ENCODE peak calls at places on chromosomes 11 and 22, in ten cellular contexts. A is right atrium auricular region; Y is CD8-positive, alpha-beta T cell; J is endothelial cell of umbilical vein; D is HCT116; F is colonic mucosa; Q is fibroblast of lung; M is GM23248; I is naive thymus-derived CD4-positive, alpha-beta T cell; C is mammary epithelial cell. E is an unnamed sample. For H3K9me3, the result is how much of the 10 kb centered on the place peaks cover.

GRCh38 chr22:23380911-23381310 is 199.2 kb downstream of the IGLL1 start:
- DNase-seq in A (no peak), Y (no peak), J (no peak), D (no peak), F (no peak), Q (no peak), M (no peak), I (no peak), C (no peak), E (no peak)

GRCh38 chr11:88631497-88631896 is 294.0 kb upstream of the CTSC start:
- DNase-seq in A (no peak), Y (no peak), J (no peak), D (peak), F (no peak), Q (peak), M (peak), I (no peak), C (peak), E (no peak)

GRCh38 chr11:105100206-105100605 is 39.4 kb downstream of the CARD18 start:
- DNase-seq in A (no peak), Y (no peak), J (peak), D (no peak), F (no peak), Q (no peak), M (no peak), I (peak), C (peak), E (no peak)

GRCh38 chr22:17481424-17481823 is 81.9 kb upstream of the SLC25A18 start:
- DNase-seq in A (no peak), Y (no peak), J (no peak), D (no peak), F (no peak), Q (no peak), M (no peak), I (no peak), C (no peak), E (no peak)

GRCh38 chr11:62844154-62844553 is 4.8 kb upstream of the WDR74 start:
- DNase-seq in A (no peak), Y (no peak), J (no peak), D (no peak), F (no peak), Q (no peak), M (no peak), I (no peak), C (no peak), E (no peak)

GRCh38 chr11:23211221-23211620 is 350.9 kb upstream of the CCDC179 start:
- DNase-seq in A (no peak), Y (no peak), J (no peak), D (no peak), F (no peak), Q (peak), M (no peak), I (no peak), C (peak), E (no peak)

GRCh38 chr11:36035454-36035853 is 91.6 kb downstream of the LDLRAD3 start:
- DNase-seq in A (no peak), Y (no peak), J (no peak), D (no peak), F (no peak), Q (no peak), M (no peak), I (no peak), C (no peak), E (no peak)

GRCh38 chr22:27715078-27715477 is 86.5 kb downstream of the MN1 start:
- DNase-seq in A (no peak), Y (no peak), J (no peak), D (no peak), F (no peak), Q (no peak), M (no peak), I (no peak), C (no peak), E (no peak)

GRCh38 chr22:32861330-32861729 is 59.8 kb downstream of the TIMP3 start:
- DNase-seq in A (no peak), Y (no peak), J (no peak), D (no peak), F (no peak), Q (no peak), M (peak), I (no peak), C (no peak), E (no peak)

GRCh38 chr22:35913925-35914324 is 114.7 kb downstream of the RBFOX2 start:
- DNase-seq in A (no peak), Y (no peak), J (no peak), D (no peak), F (no peak), Q (no peak), M (no peak), I (no peak), C (no peak), E (no peak)

GRCh38 chr11:114049050-114049449 is 10.5 kb upstream of the ZBTB16 start:
- DNase-seq in A (no peak), Y (no peak), J (no peak), D (no peak), F (no peak), Q (no peak), M (no peak), I (no peak), C (no peak), E (no peak)

GRCh38 chr11:1559103-1559951 is 12.7 kb downstream of the DUSP8 start:
- DNase-seq in A (peak), Y (no peak), J (no peak), D (no peak), F (peak), Q (peak), M (peak), I (no peak), C (peak), E (no peak)

DNA sequence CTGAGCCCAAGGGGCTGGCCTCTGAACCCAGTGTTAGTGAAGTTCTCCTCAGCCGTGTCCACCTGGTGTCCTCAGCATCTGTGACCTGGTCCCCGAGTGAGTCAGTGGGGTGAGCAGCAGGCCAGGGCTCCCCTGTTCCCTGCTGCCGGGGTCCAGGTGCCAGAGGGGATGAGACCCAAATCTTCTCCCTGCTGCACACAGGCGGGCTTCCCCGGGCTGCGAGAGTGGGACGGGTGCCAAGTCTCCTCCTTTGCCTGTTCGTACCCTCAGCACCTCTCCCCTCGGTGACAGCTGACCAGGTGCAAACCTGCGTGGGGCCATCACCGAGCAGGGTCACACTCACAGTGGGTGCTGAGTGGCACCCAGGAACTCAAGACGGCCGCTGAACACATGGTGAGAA is 514.6 kb downstream of the TBC1D22A start:
- DNase-seq in A (no peak), Y (no peak), J (no peak), D (no peak), F (no peak), Q (no peak), M (no peak), I (no peak), C (no peak), E (no peak)
- H3K9me3 ChIP-seq in A (under half), Y (under half), J (under half), D (under half), F (under half), Q (under half), M (under half), I (under half), C (under half), E (under half)

DNA sequence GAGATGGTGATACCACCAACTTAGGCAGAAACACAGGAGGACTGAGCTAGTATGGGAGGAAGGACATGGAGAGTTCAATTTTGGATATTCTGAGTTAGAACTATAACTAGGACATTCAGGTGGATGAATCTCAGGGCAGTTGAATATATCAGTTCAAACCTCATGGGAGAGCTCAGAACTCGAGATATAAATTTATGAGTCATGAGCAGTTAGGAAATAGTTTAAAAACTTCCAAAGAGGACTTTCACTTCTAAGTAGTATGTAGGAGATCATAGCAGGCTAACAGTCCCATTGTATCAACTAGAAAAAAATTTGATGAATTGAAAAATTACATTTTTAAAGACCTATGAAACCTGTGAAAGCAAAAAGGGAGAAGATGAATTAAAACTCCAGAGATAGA is 436.2 kb upstream of the LARGE1 start:
- DNase-seq in A (no peak), Y (no peak), J (no peak), D (no peak), F (no peak), Q (no peak), M (no peak), I (no peak), C (no peak), E (no peak)
- H3K9me3 ChIP-seq in A (under half), Y (under half), J (under half), D (under half), F (under half), Q (under half), M (under half), I (under half), C (under half), E (under half)

GRCh38 chr22:48517039-48518030 is 1310.3 kb downstream of the BRD1 start:
- DNase-seq in A (no peak), Y (no peak), J (no peak), D (no peak), F (no peak), Q (no peak), M (peak), I (no peak), C (no peak), E (no peak)
- H3K9me3 ChIP-seq in A (under half), Y (under half), J (under half), D (under half), F (under half), Q (under half), M (under half), I (under half), C (under half), E (under half)

GRCh38 chr11:61735391-61735790 is 17.0 kb upstream of the MYRF start:
- DNase-seq in A (no peak), Y (no peak), J (no peak), D (no peak), F (no peak), Q (no peak), M (no peak), I (no peak), C (no peak), E (no peak)

GRCh38 chr11:61733120-61733978 is 19.1 kb upstream of the MYRF start:
- DNase-seq in A (peak), Y (peak), J (peak), D (peak), F (peak), Q (peak), M (peak), I (peak), C (peak), E (peak)

GRCh38 chr11:61736310-61736709 is 16.1 kb upstream of the MYRF start:
- DNase-seq in A (no peak), Y (no peak), J (no peak), D (no peak), F (no peak), Q (no peak), M (no peak), I (no peak), C (peak), E (no peak)

GRCh38 chr11:61732705-61733104 is 19.7 kb upstream of the MYRF start:
- DNase-seq in A (no peak), Y (no peak), J (no peak), D (no peak), F (no peak), Q (peak), M (peak), I (no peak), C (peak), E (no peak)

DNA sequence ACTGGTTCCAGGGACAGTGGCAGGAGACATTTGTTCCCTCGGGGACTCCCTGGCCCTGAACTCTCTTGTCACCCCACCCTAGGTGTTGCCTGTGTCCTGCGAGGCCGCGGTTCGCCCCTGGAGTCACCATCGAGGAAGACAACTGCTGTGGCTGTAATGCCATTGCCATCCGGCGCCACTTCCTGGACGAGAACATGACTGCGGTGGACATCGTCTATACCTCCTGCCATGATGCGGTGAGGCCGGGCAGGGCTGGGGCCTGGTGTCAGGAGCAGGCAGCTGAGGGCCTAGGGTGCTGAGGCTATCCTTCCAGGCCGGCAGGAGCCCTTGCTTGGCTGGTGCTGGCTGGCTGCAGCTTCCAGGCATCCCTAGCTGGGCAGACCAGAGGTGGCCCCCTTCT is 17.7 kb upstream of the MYRF start:
- DNase-seq in A (no peak), Y (no peak), J (no peak), D (no peak), F (no peak), Q (no peak), M (no peak), I (no peak), C (no peak), E (no peak)
- H3K9me3 ChIP-seq in A (under half), Y (under half), J (under half), D (under half), F (under half), Q (under half), M (under half), I (under half), C (under half), E (under half)

GRCh38 chr22:30982501-30982900 is 13.4 kb downstream of the TUG1 start:
- DNase-seq in A (no peak), Y (no peak), J (no peak), D (no peak), F (no peak), Q (no peak), M (no peak), I (no peak), C (no peak), E (no peak)

GRCh38 chr22:30984317-30984716 is 15.3 kb downstream of the TUG1 start:
- DNase-seq in A (no peak), Y (no peak), J (no peak), D (no peak), F (no peak), Q (no peak), M (no peak), I (no peak), C (no peak), E (no peak)

GRCh38 chr22:30979932-30980331 is 10.9 kb downstream of the TUG1 start:
- DNase-seq in A (no peak), Y (no peak), J (no peak), D (no peak), F (no peak), Q (peak), M (no peak), I (no peak), C (no peak), E (no peak)

GRCh38 chr22:30978304-30978962 is 9.4 kb downstream of the TUG1 start:
- DNase-seq in A (no peak), Y (no peak), J (no peak), D (no peak), F (no peak), Q (peak), M (no peak), I (no peak), C (no peak), E (no peak)
- H3K9me3 ChIP-seq in A (half or more), Y (half or more), J (under half), D (under half), F (under half), Q (under half), M (under half), I (half or more), C (under half), E (under half)

E was measured in T-helper 17 cell.